ENCODE peak calls at places on chromosome X, in seven cellular contexts. M is stimulated activated CD4-positive, alpha-beta T cell treated with anti-CD3 and anti-CD28 coated beads, TNF-alpha, amount 100 ng/mL, for 1 hour; A is RKO; V is NCI-H510A treated with DMSO at 0.1 percent for 48 hours; X is fibroblast of the conjunctiva; J is AG04450; B is CD8-positive, alpha-beta T cell. W is an unnamed sample.

GRCh38 chrX:152220612-152221011 is 82.2 kb upstream of the MAGEA10 start:
- DNase-seq in M (no peak), X (peak), V (no peak), A (no peak), J (no peak), B (no peak), W (no peak)

GRCh38 chrX:70262952-70263567 is 3.1 kb upstream of the P2RY4 start:
- DNase-seq in X (peak), B (no peak), J (no peak), M (no peak), V (peak), A (peak), W (no peak)

GRCh38 chrX:155148724-155149537 is 67.3 kb upstream of the VBP1 start:
- DNase-seq in V (no peak), J (no peak), A (no peak), X (peak), B (no peak), M (no peak), W (no peak)

GRCh38 chrX:18146009-18146408 is 74.7 kb downstream of the BEND2 start:
- DNase-seq in V (no peak), X (no peak), J (no peak), A (no peak), B (no peak), M (no peak), W (no peak)

GRCh38 chrX:14865201-14865600 is 7.7 kb downstream of the FANCB start:
- DNase-seq in V (no peak), M (no peak), A (no peak), J (no peak), B (no peak), X (no peak), W (no peak)

GRCh38 chrX:39818071-39818470 is 279.7 kb downstream of the BCOR start:
- DNase-seq in A (no peak), B (no peak), M (no peak), X (no peak), J (no peak), V (no peak), W (no peak)

GRCh38 chrX:46308106-46308505 is 237.1 kb downstream of the ZNF674 start:
- DNase-seq in B (no peak), M (no peak), J (no peak), A (no peak), X (no peak), V (no peak), W (no peak)

GRCh38 chrX:49912086-49912485 is 10.3 kb upstream of the CLCN5 start:
- DNase-seq in A (no peak), V (no peak), X (no peak), B (no peak), M (no peak), J (no peak), W (no peak)

W was measured in cerebellar nuclear complex.